ENCODE peak calls at places on chromosomes 16 and 17, in ten cellular contexts. One of them, this sample, is unnamed.

GRCh38 chr17:69373069-69373468 is 41.4 kb upstream of the MAP2K6 start:
- DNase-seq in adrenal gland: no peak
- DNase-seq in IMR-90: no peak
- DNase-seq in esophagus squamous epithelium: no peak
- DNase-seq in upper lobe of right lung: no peak
- DNase-seq in stomach: no peak
- DNase-seq in fibroblast of lung: no peak
- DNase-seq in CD8-positive, alpha-beta memory T cell: no peak
- DNase-seq in left ventricle myocardium inferior: no peak
- DNase-seq in AG04450: no peak
- DNase-seq in this sample: no peak

GRCh38 chr16:2822158-2822495 is 5.1 kb downstream of the PRSS21 start:
- DNase-seq in CD8-positive, alpha-beta memory T cell: no peak
- DNase-seq in stomach: no peak
- DNase-seq in AG04450: no peak
- DNase-seq in left ventricle myocardium inferior: no peak
- DNase-seq in adrenal gland: no peak
- DNase-seq in upper lobe of right lung: no peak
- DNase-seq in esophagus squamous epithelium: no peak
- DNase-seq in IMR-90: no peak
- DNase-seq in fibroblast of lung: no peak
- DNase-seq in this sample: no peak

GRCh38 chr17:7019839-7020519 is 2.9 kb upstream of the BCL6B start:
- DNase-seq in adrenal gland: peak
- DNase-seq in IMR-90: peak
- DNase-seq in upper lobe of right lung: peak
- DNase-seq in stomach: peak
- DNase-seq in CD8-positive, alpha-beta memory T cell: no peak
- DNase-seq in AG04450: no peak
- DNase-seq in esophagus squamous epithelium: no peak
- DNase-seq in left ventricle myocardium inferior: no peak
- DNase-seq in fibroblast of lung: peak
- DNase-seq in this sample: no peak

GRCh38 chr17:73474370-73474988 is 162.7 kb upstream of the CDC42EP4 start:
- DNase-seq in esophagus squamous epithelium: no peak
- DNase-seq in upper lobe of right lung: peak
- DNase-seq in CD8-positive, alpha-beta memory T cell: no peak
- DNase-seq in left ventricle myocardium inferior: peak
- DNase-seq in adrenal gland: peak
- DNase-seq in fibroblast of lung: peak
- DNase-seq in stomach: peak
- DNase-seq in AG04450: no peak
- DNase-seq in IMR-90: peak
- DNase-seq in this sample: no peak

GRCh38 chr16:12290165-12290564 is 313.6 kb downstream of the SNX29 start:
- DNase-seq in esophagus squamous epithelium: no peak
- DNase-seq in IMR-90: no peak
- DNase-seq in upper lobe of right lung: no peak
- DNase-seq in AG04450: no peak
- DNase-seq in CD8-positive, alpha-beta memory T cell: no peak
- DNase-seq in adrenal gland: no peak
- DNase-seq in stomach: no peak
- DNase-seq in left ventricle myocardium inferior: no peak
- DNase-seq in fibroblast of lung: no peak
- DNase-seq in this sample: no peak

GRCh38 chr17:42247734-42248133 is 28.5 kb downstream of the STAT5B start:
- DNase-seq in adrenal gland: peak
- DNase-seq in IMR-90: peak
- DNase-seq in CD8-positive, alpha-beta memory T cell: no peak
- DNase-seq in stomach: no peak
- DNase-seq in esophagus squamous epithelium: no peak
- DNase-seq in left ventricle myocardium inferior: no peak
- DNase-seq in AG04450: peak
- DNase-seq in fibroblast of lung: peak
- DNase-seq in upper lobe of right lung: no peak
- DNase-seq in this sample: no peak

GRCh38 chr17:57311281-57312216 is 55.2 kb downstream of the MSI2 start:
- DNase-seq in stomach: peak
- DNase-seq in AG04450: no peak
- DNase-seq in CD8-positive, alpha-beta memory T cell: no peak
- DNase-seq in upper lobe of right lung: no peak
- DNase-seq in fibroblast of lung: no peak
- DNase-seq in IMR-90: no peak
- DNase-seq in adrenal gland: no peak
- DNase-seq in esophagus squamous epithelium: no peak
- DNase-seq in left ventricle myocardium inferior: no peak
- DNase-seq in this sample: no peak

GRCh38 chr17:38867179-38867994 is 2.5 kb upstream of the LASP1 start:
- DNase-seq in left ventricle myocardium inferior: peak
- DNase-seq in esophagus squamous epithelium: no peak
- DNase-seq in IMR-90: peak
- DNase-seq in stomach: peak
- DNase-seq in CD8-positive, alpha-beta memory T cell: peak
- DNase-seq in adrenal gland: peak
- DNase-seq in upper lobe of right lung: no peak
- DNase-seq in AG04450: no peak
- DNase-seq in fibroblast of lung: peak
- DNase-seq in this sample: peak

GRCh38 chr17:70270554-70270953 is 101.2 kb downstream of the KCNJ2 start:
- DNase-seq in left ventricle myocardium inferior: no peak
- DNase-seq in AG04450: no peak
- DNase-seq in fibroblast of lung: no peak
- DNase-seq in IMR-90: no peak
- DNase-seq in stomach: no peak
- DNase-seq in CD8-positive, alpha-beta memory T cell: no peak
- DNase-seq in upper lobe of right lung: no peak
- DNase-seq in esophagus squamous epithelium: no peak
- DNase-seq in adrenal gland: no peak
- DNase-seq in this sample: no peak

GRCh38 chr17:57541472-57542394 is 203.4 kb downstream of the CCDC182 start:
- DNase-seq in adrenal gland: peak
- DNase-seq in upper lobe of right lung: no peak
- DNase-seq in esophagus squamous epithelium: no peak
- DNase-seq in AG04450: no peak
- DNase-seq in fibroblast of lung: peak
- DNase-seq in left ventricle myocardium inferior: peak
- DNase-seq in CD8-positive, alpha-beta memory T cell: no peak
- DNase-seq in IMR-90: peak
- DNase-seq in stomach: no peak
- DNase-seq in this sample: no peak

GRCh38 chr17:3993493-3994220 is 29.4 kb upstream of the ATP2A3 start:
- DNase-seq in adrenal gland: no peak
- DNase-seq in CD8-positive, alpha-beta memory T cell: no peak
- DNase-seq in IMR-90: no peak
- DNase-seq in stomach: no peak
- DNase-seq in fibroblast of lung: peak
- DNase-seq in left ventricle myocardium inferior: no peak
- DNase-seq in upper lobe of right lung: no peak
- DNase-seq in esophagus squamous epithelium: no peak
- DNase-seq in AG04450: no peak
- DNase-seq in this sample: no peak

GRCh38 chr16:11667221-11667823 is 933 bp upstream of the SNN start:
- DNase-seq in esophagus squamous epithelium: no peak
- DNase-seq in upper lobe of right lung: no peak
- DNase-seq in fibroblast of lung: no peak
- DNase-seq in AG04450: no peak
- DNase-seq in adrenal gland: no peak
- DNase-seq in stomach: no peak
- DNase-seq in CD8-positive, alpha-beta memory T cell: no peak
- DNase-seq in left ventricle myocardium inferior: no peak
- DNase-seq in IMR-90: no peak
- DNase-seq in this sample: no peak

GRCh38 chr17:29235904-29236303 is 10.8 kb upstream of the CRYBA1 start:
- DNase-seq in upper lobe of right lung: no peak
- DNase-seq in esophagus squamous epithelium: no peak
- DNase-seq in stomach: no peak
- DNase-seq in CD8-positive, alpha-beta memory T cell: no peak
- DNase-seq in AG04450: no peak
- DNase-seq in fibroblast of lung: no peak
- DNase-seq in adrenal gland: no peak
- DNase-seq in left ventricle myocardium inferior: no peak
- DNase-seq in IMR-90: no peak
- DNase-seq in this sample: no peak

GRCh38 chr16:48629531-48629930 is 19.6 kb upstream of the N4BP1 start:
- DNase-seq in left ventricle myocardium inferior: no peak
- DNase-seq in fibroblast of lung: no peak
- DNase-seq in CD8-positive, alpha-beta memory T cell: no peak
- DNase-seq in IMR-90: no peak
- DNase-seq in adrenal gland: no peak
- DNase-seq in AG04450: no peak
- DNase-seq in stomach: peak
- DNase-seq in upper lobe of right lung: peak
- DNase-seq in esophagus squamous epithelium: no peak
- DNase-seq in this sample: no peak

GRCh38 chr16:20673882-20674683 is 23.4 kb downstream of the ACSM1 start:
- DNase-seq in adrenal gland: no peak
- DNase-seq in stomach: no peak
- DNase-seq in CD8-positive, alpha-beta memory T cell: no peak
- DNase-seq in fibroblast of lung: no peak
- DNase-seq in IMR-90: no peak
- DNase-seq in upper lobe of right lung: no peak
- DNase-seq in esophagus squamous epithelium: no peak
- DNase-seq in AG04450: no peak
- DNase-seq in left ventricle myocardium inferior: no peak
- DNase-seq in this sample: no peak

GRCh38 chr17:4509923-4510614 is 11.4 kb downstream of the SPNS2 start:
- DNase-seq in stomach: peak
- DNase-seq in esophagus squamous epithelium: no peak
- DNase-seq in fibroblast of lung: no peak
- DNase-seq in left ventricle myocardium inferior: peak
- DNase-seq in AG04450: no peak
- DNase-seq in CD8-positive, alpha-beta memory T cell: no peak
- DNase-seq in IMR-90: no peak
- DNase-seq in adrenal gland: no peak
- DNase-seq in upper lobe of right lung: no peak
- DNase-seq in this sample: no peak

GRCh38 chr16:85385463-85386331 is 227.4 kb upstream of the GSE1 start:
- DNase-seq in stomach: no peak
- DNase-seq in CD8-positive, alpha-beta memory T cell: peak
- DNase-seq in upper lobe of right lung: peak
- DNase-seq in fibroblast of lung: no peak
- DNase-seq in AG04450: no peak
- DNase-seq in left ventricle myocardium inferior: peak
- DNase-seq in esophagus squamous epithelium: no peak
- DNase-seq in adrenal gland: peak
- DNase-seq in IMR-90: no peak
- DNase-seq in this sample: no peak

GRCh38 chr16:1330260-1330914 is 3.1 kb upstream of the BAIAP3 start:
- DNase-seq in CD8-positive, alpha-beta memory T cell: no peak
- DNase-seq in AG04450: no peak
- DNase-seq in fibroblast of lung: no peak
- DNase-seq in esophagus squamous epithelium: no peak
- DNase-seq in stomach: no peak
- DNase-seq in upper lobe of right lung: no peak
- DNase-seq in IMR-90: no peak
- DNase-seq in adrenal gland: no peak
- DNase-seq in left ventricle myocardium inferior: no peak
- DNase-seq in this sample: no peak

GRCh38 chr17:63274156-63274555 is 171.9 kb downstream of the CYB561 start:
- DNase-seq in stomach: no peak
- DNase-seq in upper lobe of right lung: no peak
- DNase-seq in left ventricle myocardium inferior: peak
- DNase-seq in IMR-90: peak
- DNase-seq in AG04450: no peak
- DNase-seq in adrenal gland: no peak
- DNase-seq in esophagus squamous epithelium: no peak
- DNase-seq in CD8-positive, alpha-beta memory T cell: no peak
- DNase-seq in fibroblast of lung: peak
- DNase-seq in this sample: no peak

GRCh38 chr17:49557204-49558024 is 18.3 kb upstream of the NXPH3 start:
- DNase-seq in left ventricle myocardium inferior: no peak
- DNase-seq in IMR-90: peak
- DNase-seq in fibroblast of lung: peak
- DNase-seq in CD8-positive, alpha-beta memory T cell: no peak
- DNase-seq in upper lobe of right lung: no peak
- DNase-seq in AG04450: no peak
- DNase-seq in stomach: peak
- DNase-seq in esophagus squamous epithelium: no peak
- DNase-seq in adrenal gland: no peak
- DNase-seq in this sample: no peak
- H3K27ac ChIP-seq in left ventricle myocardium inferior: no peak
- H3K27ac ChIP-seq in IMR-90: no peak
- H3K27ac ChIP-seq in fibroblast of lung: no peak
- H3K27ac ChIP-seq in CD8-positive, alpha-beta memory T cell: no peak
- H3K27ac ChIP-seq in upper lobe of right lung: no peak
- H3K27ac ChIP-seq in AG04450: no peak
- H3K27ac ChIP-seq in stomach: no peak
- H3K27ac ChIP-seq in esophagus squamous epithelium: no peak
- H3K27ac ChIP-seq in adrenal gland: no peak
- H3K27ac ChIP-seq in this sample: no peak

DNA sequence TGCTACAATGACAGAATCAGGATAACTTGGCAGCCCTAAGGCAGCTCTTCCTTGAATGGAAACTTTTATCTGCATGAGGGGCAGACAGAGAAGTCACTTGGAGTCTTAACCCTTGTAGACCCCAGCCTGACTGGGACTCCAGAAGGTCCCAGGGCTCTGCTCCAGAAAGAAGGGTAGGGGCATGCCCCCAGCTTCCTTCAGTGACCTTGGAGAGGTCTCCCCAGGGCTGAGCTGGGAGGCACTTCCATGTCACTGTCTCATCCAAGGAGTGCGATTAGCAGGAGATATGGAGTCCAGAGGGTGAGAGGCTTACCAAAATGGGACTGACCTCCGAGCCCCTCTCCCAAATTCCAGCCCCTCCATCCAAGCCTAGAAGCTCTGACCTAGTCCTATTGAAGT is 3.4 kb upstream of the NLRC5 start:
- DNase-seq in stomach: no peak
- DNase-seq in adrenal gland: no peak
- DNase-seq in upper lobe of right lung: no peak
- DNase-seq in CD8-positive, alpha-beta memory T cell: peak
- DNase-seq in left ventricle myocardium inferior: no peak
- DNase-seq in esophagus squamous epithelium: no peak
- DNase-seq in IMR-90: no peak
- DNase-seq in fibroblast of lung: no peak
- DNase-seq in AG04450: no peak
- DNase-seq in this sample: no peak
- H3K27ac ChIP-seq in stomach: peak
- H3K27ac ChIP-seq in adrenal gland: peak
- H3K27ac ChIP-seq in upper lobe of right lung: no peak
- H3K27ac ChIP-seq in CD8-positive, alpha-beta memory T cell: no peak
- H3K27ac ChIP-seq in left ventricle myocardium inferior: peak
- H3K27ac ChIP-seq in esophagus squamous epithelium: peak
- H3K27ac ChIP-seq in IMR-90: peak
- H3K27ac ChIP-seq in fibroblast of lung: peak
- H3K27ac ChIP-seq in AG04450: peak
- H3K27ac ChIP-seq in this sample: peak

GRCh38 chr17:31570231-31570630 is 178.8 kb downstream of the RAB11FIP4 start:
- DNase-seq in CD8-positive, alpha-beta memory T cell: no peak
- DNase-seq in IMR-90: no peak
- DNase-seq in adrenal gland: no peak
- DNase-seq in AG04450: no peak
- DNase-seq in upper lobe of right lung: no peak
- DNase-seq in stomach: no peak
- DNase-seq in fibroblast of lung: no peak
- DNase-seq in left ventricle myocardium inferior: no peak
- DNase-seq in esophagus squamous epithelium: no peak
- DNase-seq in this sample: no peak
- H3K27ac ChIP-seq in CD8-positive, alpha-beta memory T cell: no peak
- H3K27ac ChIP-seq in IMR-90: peak
- H3K27ac ChIP-seq in adrenal gland: peak
- H3K27ac ChIP-seq in AG04450: peak
- H3K27ac ChIP-seq in upper lobe of right lung: peak
- H3K27ac ChIP-seq in stomach: peak
- H3K27ac ChIP-seq in fibroblast of lung: peak
- H3K27ac ChIP-seq in left ventricle myocardium inferior: peak
- H3K27ac ChIP-seq in esophagus squamous epithelium: peak
- H3K27ac ChIP-seq in this sample: no peak

GRCh38 chr17:32099686-32100085 is 42.6 kb upstream of the RHOT1 start:
- DNase-seq in CD8-positive, alpha-beta memory T cell: no peak
- DNase-seq in adrenal gland: no peak
- DNase-seq in IMR-90: no peak
- DNase-seq in esophagus squamous epithelium: no peak
- DNase-seq in left ventricle myocardium inferior: no peak
- DNase-seq in upper lobe of right lung: no peak
- DNase-seq in stomach: no peak
- DNase-seq in AG04450: no peak
- DNase-seq in fibroblast of lung: no peak
- DNase-seq in this sample: no peak
- H3K27ac ChIP-seq in CD8-positive, alpha-beta memory T cell: no peak
- H3K27ac ChIP-seq in adrenal gland: no peak
- H3K27ac ChIP-seq in IMR-90: no peak
- H3K27ac ChIP-seq in esophagus squamous epithelium: no peak
- H3K27ac ChIP-seq in left ventricle myocardium inferior: no peak
- H3K27ac ChIP-seq in upper lobe of right lung: no peak
- H3K27ac ChIP-seq in stomach: no peak
- H3K27ac ChIP-seq in AG04450: no peak
- H3K27ac ChIP-seq in fibroblast of lung: no peak
- H3K27ac ChIP-seq in this sample: no peak

This sample was measured in CD4-positive, alpha-beta memory T cell.